ENCODE peak calls at places on chromosomes 12 and 14, in eight cellular contexts. L, A, Q, F, R, I, E and X are unnamed samples.

GRCh38 chr12:13273850-13274249 is 77.3 kb downstream of the EMP1 start:
- DNase-seq in L (no peak), A (no peak), Q (peak), F (no peak), R (no peak), I (no peak), E (no peak), X (no peak)

GRCh38 chr14:32003585-32003984 is 73.5 kb upstream of the ARHGAP5 start:
- DNase-seq in L (no peak), A (no peak), Q (no peak), F (no peak), R (no peak), I (no peak), E (no peak), X (no peak)

GRCh38 chr14:75401356-75401755 is 26.5 kb upstream of the JDP2 start:
- DNase-seq in L (no peak), A (peak), Q (peak), F (peak), R (peak), I (no peak), E (no peak), X (no peak)

GRCh38 chr14:65910108-65910507 is 497.6 kb downstream of the FUT8 start:
- DNase-seq in L (no peak), A (no peak), Q (no peak), F (peak), R (peak), I (peak), E (peak), X (peak)

GRCh38 chr12:2047752-2048151 is 5.0 kb upstream of the CACNA1C start:
- DNase-seq in L (no peak), A (no peak), Q (no peak), F (no peak), R (no peak), I (no peak), E (no peak), X (no peak)

GRCh38 chr12:4109826-4110225 is 163.7 kb upstream of the CCND2 start:
- DNase-seq in L (no peak), A (no peak), Q (no peak), F (no peak), R (no peak), I (no peak), E (no peak), X (no peak)

GRCh38 chr12:115417610-115418009 is 733.6 kb upstream of the TBX3 start:
- DNase-seq in L (no peak), A (no peak), Q (no peak), F (no peak), R (no peak), I (no peak), E (no peak), X (no peak)

GRCh38 chr14:100880271-100881101 is 23.0 kb downstream of the RTL1 start:
- DNase-seq in L (no peak), A (no peak), Q (peak), F (no peak), R (no peak), I (no peak), E (no peak), X (no peak)

GRCh38 chr12:102602549-102602948 is 122.2 kb upstream of the IGF1 start:
- DNase-seq in L (no peak), A (no peak), Q (peak), F (no peak), R (no peak), I (no peak), E (no peak), X (no peak)

GRCh38 chr12:25502071-25502555 is 51.0 kb downstream of the LMNTD1 start:
- DNase-seq in L (no peak), A (no peak), Q (no peak), F (no peak), R (no peak), I (no peak), E (no peak), X (no peak)

GRCh38 chr12:53023-53734 is 13.4 kb upstream of the IQSEC3 start:
- DNase-seq in L (no peak), A (no peak), Q (no peak), F (no peak), R (no peak), I (no peak), E (no peak), X (no peak)

GRCh38 chr14:54864526-54864925 is 38.1 kb downstream of the GCH1 start:
- DNase-seq in L (no peak), A (no peak), Q (no peak), F (no peak), R (peak), I (no peak), E (no peak), X (no peak)

GRCh38 chr12:80316141-80316700 is 127.8 kb upstream of the PTPRQ start:
- DNase-seq in L (no peak), A (no peak), Q (no peak), F (no peak), R (no peak), I (no peak), E (peak), X (no peak)